ENCODE peak calls at places on chromosomes 1 and 21, in eight cellular contexts. V, H, N, U, B, R, Q and I are unnamed samples.

GRCh38 chr1:65247419-65248359 is 61.7 kb upstream of the DNAJC6 start:
- DNase-seq in Q (no peak), N (no peak), U (peak; percentile 99), B (no peak), V (no peak), H (no peak), R (peak; percentile 19), I (no peak)

GRCh38 chr1:94884101-94884875 is 42.6 kb downstream of the CNN3 start:
- DNase-seq in R (peak; percentile 21), H (peak; percentile 52), V (peak; percentile 15), U (no peak), N (no peak), Q (no peak), B (no peak), I (no peak)

GRCh38 chr1:228490120-228491078 is 3.2 kb downstream of the RNF187 start:
- DNase-seq in B (no peak), V (no peak), N (no peak), H (no peak), R (no peak), Q (no peak), U (no peak), I (no peak)

GRCh38 chr1:19045898-19046889 is 89.7 kb upstream of the IFFO2 start:
- DNase-seq in U (no peak), R (no peak), V (no peak), B (no peak), H (no peak), N (no peak), Q (no peak), I (no peak)

GRCh38 chr1:244653439-244654283 is 735 bp downstream of the DESI2 start:
- DNase-seq in H (peak; percentile 3), Q (no peak), B (no peak), R (no peak), U (no peak), N (no peak), V (peak; percentile 40), I (peak; percentile 12)

GRCh38 chr1:246338098-246338497 is 169.0 kb downstream of the SMYD3 start:
- DNase-seq in N (no peak), V (no peak), B (no peak), U (no peak), H (no peak), R (no peak), Q (no peak), I (no peak)

GRCh38 chr21:39087238-39087975 is 95.8 kb downstream of the PSMG1 start:
- DNase-seq in R (no peak), V (no peak), H (peak; percentile 12), N (no peak), U (no peak), Q (no peak), B (no peak), I (no peak)

GRCh38 chr1:205382561-205382960 is 25.8 kb upstream of the KLHDC8A start:
- DNase-seq in R (no peak), V (no peak), H (no peak), B (no peak), U (no peak), N (no peak), Q (no peak), I (no peak)

GRCh38 chr1:242225770-242226573 is 227.1 kb upstream of the MAP1LC3C start:
- DNase-seq in B (no peak), H (no peak), U (no peak), V (no peak), R (no peak), Q (no peak), N (no peak), I (no peak)

GRCh38 chr1:183461350-183461749 is 10.9 kb upstream of the SMG7 start:
- DNase-seq in N (no peak), B (no peak), Q (no peak), H (no peak), U (peak; percentile 34), R (no peak), V (no peak), I (no peak)

GRCh38 chr1:151820940-151821339 is 10.7 kb downstream of the RORC start:
- DNase-seq in Q (no peak), B (no peak), R (no peak), V (no peak), U (no peak), H (no peak), N (no peak), I (no peak)

GRCh38 chr1:154404984-154405761 is at the start of gene IL6R:
- DNase-seq in U (peak; percentile 93), Q (peak; percentile 62), N (peak; percentile 63), R (peak; percentile 75), V (peak; percentile 65), B (peak; percentile 84), H (peak; percentile 63), I (peak; percentile 81)

GRCh38 chr1:37634554-37635308 is at the start of gene RSPO1:
- DNase-seq in N (no peak), B (no peak), H (peak; percentile 56), V (peak; percentile 20), R (no peak), U (no peak), Q (no peak), I (no peak)

GRCh38 chr1:100430368-100430767 is 78.1 kb downstream of the CDC14A start:
- DNase-seq in Q (no peak), V (no peak), B (no peak), R (no peak), U (no peak), N (no peak), H (no peak), I (no peak)

GRCh38 chr1:227886993-227887696 is 60.6 kb downstream of the WNT9A start:
- DNase-seq in V (peak; percentile 44), H (peak; percentile 48), U (no peak), B (peak; percentile 15), Q (no peak), N (no peak), R (no peak), I (peak; percentile 36)

GRCh38 chr21:34812510-34813265 is 143.9 kb downstream of the CLIC6 start:
- DNase-seq in U (peak; percentile 67), H (no peak), V (no peak), B (no peak), N (no peak), R (no peak), Q (no peak), I (no peak)

GRCh38 chr1:21077085-21077484 is 99.6 kb downstream of the EIF4G3 start:
- DNase-seq in B (no peak), H (no peak), U (peak; percentile 63), Q (no peak), R (no peak), N (no peak), V (no peak), I (no peak)

GRCh38 chr1:89995595-89996397 is 886 bp downstream of the ZNF326 start:
- DNase-seq in V (no peak), U (peak; percentile 18), R (no peak), H (no peak), B (no peak), N (no peak), Q (no peak), I (no peak)

GRCh38 chr1:94094466-94095111 is 26.4 kb downstream of the ABCA4 start:
- DNase-seq in R (peak; percentile 35), N (no peak), V (no peak), B (no peak), Q (no peak), H (no peak), U (no peak), I (no peak)

GRCh38 chr1:6462412-6463119 is 3.4 kb downstream of the TNFRSF25 start:
- DNase-seq in R (no peak), H (no peak), N (no peak), V (no peak), Q (no peak), B (no peak), U (no peak), I (no peak)

GRCh38 chr1:101004061-101004460 is 21.5 kb downstream of the DPH5 start:
- DNase-seq in R (no peak), Q (no peak), V (no peak), H (no peak), B (no peak), N (no peak), U (no peak), I (no peak)

GRCh38 chr1:212975607-212975918 is 25.2 kb downstream of the VASH2 start:
- DNase-seq in N (no peak), R (no peak), B (no peak), Q (no peak), H (no peak), V (no peak), U (no peak), I (no peak)

GRCh38 chr1:89581859-89582258 is 51.1 kb upstream of the LRRC8C start:
- DNase-seq in V (no peak), B (no peak), U (no peak), N (no peak), Q (no peak), H (no peak), R (no peak), I (no peak)

GRCh38 chr1:217249857-217250256 is 381.0 kb downstream of the GPATCH2 start:
- DNase-seq in U (no peak), V (no peak), N (no peak), R (no peak), Q (no peak), B (no peak), H (no peak), I (no peak)

GRCh38 chr21:37374026-37374425 is 7.5 kb downstream of the DYRK1A start:
- DNase-seq in U (no peak), B (no peak), R (no peak), N (no peak), H (no peak), V (no peak), Q (no peak), I (no peak)